ENCODE peak calls at places on chromosomes 2 and 18, in eight cellular contexts. I, P, Y, A, M, B, D and J are unnamed samples.

GRCh38 chr2:27185331-27186026 is 26.4 kb upstream of the ATRAID start:
- DNase-seq in P (no peak), A (peak), B (no peak), D (peak), M (peak), Y (no peak), I (peak), J (peak)

GRCh38 chr2:74831693-74832530 is 2.0 kb upstream of the HK2 start:
- DNase-seq in I (no peak), P (no peak), Y (no peak), A (no peak), M (no peak), B (no peak), D (no peak), J (no peak)

GRCh38 chr2:191688934-191689695 is 11.2 kb downstream of the NABP1 start:
- DNase-seq in D (no peak), P (no peak), M (no peak), Y (no peak), A (no peak), B (no peak), I (no peak), J (no peak)

GRCh38 chr2:231246171-231246842 is 47.9 kb downstream of the ARMC9 start:
- DNase-seq in P (no peak), I (no peak), Y (no peak), B (no peak), A (no peak), D (no peak), M (peak), J (no peak)

GRCh38 chr2:79971807-79972206 is 332.7 kb downstream of the LRRTM1 start:
- DNase-seq in I (no peak), P (no peak), Y (no peak), A (no peak), M (no peak), D (no peak), B (no peak), J (no peak)

GRCh38 chr2:236103981-236104380 is 64.2 kb downstream of the GBX2 start:
- DNase-seq in Y (no peak), A (no peak), P (no peak), B (no peak), D (no peak), I (no peak), M (no peak), J (no peak)

GRCh38 chr2:127157651-127158460 is 50.9 kb upstream of the BIN1 start:
- DNase-seq in D (peak), P (no peak), I (no peak), A (peak), B (peak), M (no peak), Y (no peak), J (no peak)

GRCh38 chr2:170486730-170487129 is 228.4 kb upstream of the SP5 start:
- DNase-seq in D (no peak), B (no peak), P (no peak), M (no peak), A (no peak), I (no peak), Y (no peak), J (no peak)

GRCh38 chr2:233532971-233533370 is 33.6 kb downstream of the USP40 start:
- DNase-seq in A (no peak), I (no peak), M (no peak), P (no peak), D (peak), B (no peak), Y (no peak), J (no peak)

GRCh38 chr2:167771628-167772027 is 475.8 kb downstream of the STK39 start:
- DNase-seq in A (no peak), Y (no peak), M (no peak), I (no peak), P (no peak), D (no peak), B (no peak), J (no peak)

GRCh38 chr2:206368933-206369569 is 74.3 kb upstream of the ADAM23 start:
- DNase-seq in P (no peak), D (peak), B (no peak), M (no peak), A (no peak), Y (no peak), I (no peak), J (no peak)

GRCh38 chr2:215396595-215397313 is 39.1 kb downstream of the FN1 start:
- DNase-seq in B (no peak), I (no peak), P (no peak), M (no peak), A (no peak), Y (no peak), D (no peak), J (no peak)

GRCh38 chr2:213306320-213306942 is 22.2 kb downstream of the SPAG16 start:
- DNase-seq in Y (no peak), D (no peak), P (peak), B (no peak), I (peak), M (peak), A (no peak), J (peak)

GRCh38 chr18:45449761-45450227 is 165.5 kb upstream of the SLC14A2 start:
- DNase-seq in A (peak), D (no peak), B (no peak), M (peak), P (peak), I (peak), Y (peak), J (no peak)

GRCh38 chr2:188628989-188629889 is 337.6 kb downstream of the GULP1 start:
- DNase-seq in M (peak), A (no peak), B (no peak), I (no peak), D (no peak), Y (no peak), P (no peak), J (no peak)

GRCh38 chr2:171160630-171161424 is at the start of gene TLK1:
- DNase-seq in M (peak), P (peak), I (peak), D (peak), Y (peak), B (peak), A (peak), J (peak)

GRCh38 chr2:219057709-219058540 is 2.8 kb downstream of the IHH start:
- DNase-seq in D (peak), M (peak), P (peak), B (peak), A (peak), I (peak), Y (peak), J (peak)

GRCh38 chr18:13543811-13544732 is 182.3 kb downstream of the FAM210A start:
- DNase-seq in P (no peak), B (no peak), I (no peak), M (peak), Y (no peak), A (no peak), D (no peak), J (no peak)

GRCh38 chr2:176781570-176782217 is 430.9 kb upstream of the HNRNPA3 start:
- DNase-seq in A (no peak), Y (no peak), I (no peak), B (no peak), P (no peak), D (peak), M (no peak), J (no peak)

GRCh38 chr2:84486436-84487115 is 27.5 kb upstream of the SUCLG1 start:
- DNase-seq in A (no peak), P (no peak), D (no peak), I (no peak), B (no peak), M (peak), Y (no peak), J (no peak)

GRCh38 chr2:207352978-207353377 is 176.8 kb upstream of the CREB1 start:
- DNase-seq in D (peak), A (no peak), M (no peak), B (no peak), P (no peak), I (no peak), Y (no peak), J (no peak)

GRCh38 chr2:5697554-5697953 is 5.4 kb downstream of the SOX11 start:
- DNase-seq in A (no peak), Y (no peak), P (no peak), M (no peak), D (no peak), B (no peak), I (no peak), J (no peak)

GRCh38 chr2:118582058-118582457 is 265.4 kb downstream of the EN1 start:
- DNase-seq in M (no peak), D (no peak), A (no peak), B (no peak), I (no peak), P (no peak), Y (no peak), J (no peak)

GRCh38 chr18:13452851-13453524 is 234.4 kb downstream of the LDLRAD4 start:
- DNase-seq in A (no peak), P (no peak), B (no peak), M (no peak), D (no peak), Y (no peak), I (peak), J (no peak)

GRCh38 chr2:171347591-171348032 is 86.2 kb downstream of the METTL8 start:
- DNase-seq in M (no peak), B (no peak), D (no peak), I (no peak), P (no peak), A (no peak), Y (no peak), J (no peak)

GRCh38 chr18:8422391-8422790 is 186.8 kb upstream of the RAB12 start:
- DNase-seq in I (no peak), M (no peak), Y (no peak), B (no peak), A (no peak), D (no peak), P (no peak), J (no peak)

GRCh38 chr2:84443477-84443876 is 15.6 kb downstream of the SUCLG1 start:
- DNase-seq in Y (no peak), M (no peak), P (no peak), A (no peak), B (no peak), I (no peak), D (no peak), J (no peak)

GRCh38 chr2:157989227-157989626 is 112.4 kb upstream of the UPP2 start:
- DNase-seq in B (no peak), A (no peak), I (no peak), P (no peak), Y (no peak), D (no peak), M (no peak), J (no peak)

GRCh38 chr2:74079522-74080341 is 68.0 kb downstream of the BOLA3 start:
- DNase-seq in B (no peak), P (no peak), D (peak), I (no peak), Y (no peak), M (no peak), A (no peak), J (no peak)

GRCh38 chr2:180219471-180219870 is 212.4 kb upstream of the CWC22 start:
- DNase-seq in P (no peak), M (peak), B (no peak), Y (no peak), D (no peak), A (no peak), I (no peak), J (no peak)

GRCh38 chr2:127275356-127275755 is 18.6 kb downstream of the ERCC3 start:
- DNase-seq in P (no peak), B (no peak), Y (no peak), M (no peak), I (no peak), A (no peak), D (no peak), J (no peak)

GRCh38 chr2:106261871-106262321 is 67.8 kb upstream of the UXS1 start:
- DNase-seq in I (no peak), D (no peak), M (no peak), B (no peak), Y (no peak), A (no peak), P (no peak), J (no peak)

GRCh38 chr2:151306621-151307020 is 17.2 kb upstream of the NMI start:
- DNase-seq in M (no peak), D (no peak), A (no peak), I (no peak), Y (no peak), B (no peak), P (no peak), J (no peak)

GRCh38 chr2:176115883-176116813 is at the start of gene HOXD10:
- DNase-seq in D (no peak), P (no peak), B (no peak), M (no peak), I (no peak), Y (peak), A (no peak), J (no peak)

GRCh38 chr2:10267551-10268465 is 34.9 kb upstream of the HPCAL1 start:
- DNase-seq in M (peak), D (no peak), Y (peak), A (peak), B (no peak), I (peak), P (peak), J (no peak)

GRCh38 chr2:190466819-190467444 is 58.8 kb downstream of the MFSD6 start:
- DNase-seq in P (no peak), Y (no peak), M (peak), I (no peak), A (no peak), D (peak), B (peak), J (no peak)

GRCh38 chr2:190469770-190470169 is 61.6 kb downstream of the MFSD6 start:
- DNase-seq in I (no peak), D (peak), Y (no peak), M (peak), A (no peak), B (no peak), P (no peak), J (no peak)

GRCh38 chr2:190465060-190465459 is 56.9 kb downstream of the MFSD6 start:
- DNase-seq in A (no peak), D (peak), B (no peak), M (no peak), Y (no peak), I (no peak), P (no peak), J (no peak)

GRCh38 chr2:190468814-190469569 is 60.8 kb downstream of the MFSD6 start:
- DNase-seq in A (peak), I (peak), Y (no peak), B (no peak), P (peak), D (peak), M (peak), J (peak)

DNA sequence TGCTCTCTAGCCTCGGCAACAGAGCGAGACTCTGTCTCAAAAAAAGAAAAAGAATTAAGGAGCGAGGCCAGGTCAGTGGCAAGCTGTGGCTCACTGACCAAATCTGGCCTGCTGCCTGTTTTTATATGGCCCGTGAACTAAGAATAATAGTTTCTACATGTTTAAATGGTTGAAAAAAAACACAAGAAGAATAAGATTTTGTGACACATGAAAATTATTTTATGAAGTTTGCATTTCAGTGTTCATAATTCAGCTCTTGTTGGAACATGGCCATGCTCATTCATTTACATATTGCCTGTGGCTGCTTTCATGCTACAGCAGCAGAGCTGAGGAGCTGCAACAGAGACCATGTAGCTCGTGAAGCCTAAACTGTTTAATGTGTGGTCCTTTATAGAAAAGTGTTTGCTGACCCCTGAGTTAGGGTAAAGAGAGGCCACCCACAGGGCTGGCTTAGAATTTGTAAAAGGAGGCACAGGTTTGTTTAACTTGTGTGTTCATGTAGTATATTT is 59.5 kb downstream of the MFSD6 start:
- DNase-seq in D (peak), I (no peak), B (peak), A (no peak), Y (no peak), P (no peak), M (peak), J (no peak)
- H3K27ac ChIP-seq in D (peak), I (peak), B (no peak), A (peak), Y (peak), P (peak), M (peak), J (no peak)

GRCh38 chr2:241188386-241189092 is at the start of gene ANO7:
- DNase-seq in B (no peak), I (no peak), Y (peak), M (no peak), P (no peak), D (peak), A (no peak), J (no peak)

GRCh38 chr2:241187101-241187690 is 1.3 kb upstream of the ANO7 start:
- DNase-seq in D (no peak), A (no peak), B (no peak), P (no peak), Y (no peak), I (no peak), M (no peak), J (no peak)

GRCh38 chr2:241189093-241189855 is 797 bp downstream of the ANO7 start:
- DNase-seq in P (no peak), Y (peak), D (no peak), I (no peak), M (no peak), B (no peak), A (no peak), J (no peak)

GRCh38 chr2:241185961-241186360 is 2.5 kb upstream of the ANO7 start:
- DNase-seq in P (no peak), D (no peak), I (no peak), Y (no peak), B (no peak), M (no peak), A (no peak), J (no peak)

GRCh38 chr2:241187835-241188234 is 642 bp upstream of the ANO7 start:
- DNase-seq in A (no peak), I (no peak), Y (no peak), B (no peak), M (no peak), P (no peak), D (no peak), J (no peak)
- H3K4me3 ChIP-seq in A (no peak), I (no peak), Y (no peak), B (no peak), M (no peak), P (no peak), D (peak), J (no peak)

DNA sequence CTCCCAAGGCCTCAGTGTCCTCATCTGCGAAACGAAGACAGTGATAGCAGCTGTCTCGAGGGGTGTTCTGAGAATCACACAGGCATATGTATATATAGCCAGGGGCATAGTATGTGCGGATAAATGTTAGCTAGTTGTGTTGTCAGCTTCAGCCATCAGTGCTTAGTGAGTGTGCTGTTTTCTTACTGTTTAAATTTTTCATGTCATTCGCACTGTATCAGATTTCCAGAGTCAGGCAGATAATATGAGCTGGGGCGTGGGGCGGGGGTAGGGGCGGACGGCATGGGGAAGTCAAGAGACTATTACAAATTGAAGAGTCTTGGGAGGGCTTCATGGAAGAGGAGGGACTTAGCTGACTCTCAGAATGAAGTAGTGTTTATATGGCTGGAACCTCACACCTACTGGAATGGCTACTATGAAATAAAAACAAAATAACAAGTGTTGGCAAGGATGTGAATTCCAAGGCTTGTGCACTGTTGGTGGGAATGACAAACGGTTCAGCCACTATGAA is 7.0 kb downstream of the TRAPPC12 start:
- DNase-seq in M (no peak), I (no peak), A (no peak), D (no peak), Y (no peak), P (no peak), B (no peak), J (no peak)
- H3K27ac ChIP-seq in M (no peak), I (no peak), A (no peak), D (no peak), Y (no peak), P (no peak), B (no peak), J (no peak)

GRCh38 chr2:69619725-69620124 is 23.8 kb downstream of the AAK1 start:
- DNase-seq in M (no peak), A (no peak), D (no peak), I (no peak), P (no peak), Y (no peak), B (no peak), J (no peak)
- H3K4me3 ChIP-seq in M (no peak), A (no peak), D (no peak), I (no peak), P (no peak), Y (no peak), B (no peak), J (no peak)

DNA sequence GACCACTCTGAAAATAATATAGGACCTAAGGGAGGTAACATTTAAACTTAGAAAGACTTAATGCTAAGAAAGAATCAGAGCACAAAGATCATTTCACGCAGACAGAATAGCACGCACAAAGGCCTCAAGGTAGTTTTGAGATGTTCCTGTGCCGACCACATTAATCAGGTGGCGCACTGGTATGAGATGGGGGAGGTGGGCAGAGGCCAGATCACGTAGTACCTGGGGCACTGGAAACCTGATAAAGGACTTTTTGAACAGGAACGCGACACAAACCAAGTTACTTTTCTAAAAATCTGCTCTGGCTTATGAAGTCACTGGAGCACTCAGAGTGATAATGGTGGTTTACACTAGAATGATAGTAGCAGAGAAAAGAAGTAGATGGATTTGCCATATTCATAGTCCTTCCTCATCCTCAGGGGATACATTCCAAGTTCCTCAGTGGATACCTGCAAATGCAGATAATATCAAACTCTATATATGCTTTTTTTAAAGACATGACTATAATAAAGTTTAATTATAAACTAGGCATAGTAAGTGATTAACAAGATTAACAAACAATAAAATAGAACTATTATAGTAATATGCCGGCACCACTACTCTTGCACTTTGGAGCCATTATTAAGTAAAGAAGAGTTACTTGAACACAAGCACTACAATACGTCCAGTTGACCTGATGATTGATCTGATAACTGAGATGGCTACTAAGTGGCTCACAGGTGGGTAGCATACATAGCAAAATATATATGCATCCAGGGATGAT is 42.6 kb upstream of the CDCA7 start:
- DNase-seq in B (no peak), A (no peak), Y (peak), D (no peak), P (no peak), M (no peak), I (no peak), J (no peak)
- H3K27ac ChIP-seq in B (no peak), A (no peak), Y (peak), D (no peak), P (no peak), M (no peak), I (no peak), J (no peak)

DNA sequence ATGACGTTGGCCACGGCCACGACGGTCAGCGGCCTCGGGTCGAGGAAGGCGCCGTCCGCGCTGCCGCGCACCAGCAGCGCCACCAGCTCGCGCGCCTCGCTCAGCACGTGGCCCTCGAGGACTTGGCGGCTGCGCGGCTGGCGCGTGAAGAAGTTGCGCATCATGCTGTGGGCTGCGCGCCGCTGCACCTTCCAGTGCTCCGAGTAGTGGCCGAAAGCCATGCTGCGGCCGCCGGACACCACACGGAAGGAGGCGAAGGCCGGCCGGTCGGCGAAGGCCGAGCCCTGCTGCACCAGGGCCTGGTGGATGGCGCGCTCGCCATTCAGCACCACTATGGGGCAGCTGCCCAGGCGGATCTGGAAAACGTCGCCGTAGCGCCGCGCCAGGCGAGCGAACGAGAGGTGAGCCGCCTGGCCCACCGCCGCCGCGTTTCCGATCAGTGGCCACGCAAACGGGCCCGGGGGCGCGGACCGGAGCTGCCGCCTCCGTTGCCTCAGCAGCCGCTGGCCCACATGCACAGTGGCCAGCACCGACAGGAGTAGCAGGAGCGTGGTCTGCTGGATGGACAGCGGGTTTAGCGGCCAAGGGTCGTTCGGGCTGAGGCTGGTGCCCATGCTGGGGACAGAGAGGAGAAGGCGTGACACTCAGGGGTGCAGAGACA is 1.0 kb downstream of the CYP1B1 start:
- DNase-seq in D (no peak), P (peak), B (peak), Y (no peak), A (peak), I (no peak), M (peak), J (peak)
- H3K4me3 ChIP-seq in D (no peak), P (peak), B (peak), Y (peak), A (peak), I (peak), M (peak), J (peak)